ENCODE peak calls at places on chromosomes 4 and X, in eight cellular contexts. H is left lung, B is Calu3, I is ureter, X is IMR-90, O is mucosa of gallbladder, U is NCI-H1092 treated with DMSO at 0.1 percent for 48 hours, R is fibroblast of lung. P is an unnamed sample.

GRCh38 chr4:76219299-76220055 is 5.9 kb upstream of the SCARB2 start:
- DNase-seq in H (no peak), B (no peak), I (no peak), X (peak; percentile 62), O (peak; percentile 39), U (no peak), R (peak; percentile 90), P (no peak)

GRCh38 chrX:37331546-37331945 is 17.6 kb upstream of the PRRG1 start:
- DNase-seq in H (no peak), B (no peak), I (no peak), X (no peak), O (no peak), U (no peak), R (no peak), P (no peak)

GRCh38 chr4:87632469-87632868 is 17.6 kb upstream of the DMP1 start:
- DNase-seq in H (no peak), B (no peak), I (no peak), X (no peak), O (no peak), U (no peak), R (no peak), P (no peak)

GRCh38 chr4:140800686-140801085 is 44.5 kb upstream of the TBC1D9 start:
- DNase-seq in H (no peak), B (no peak), I (no peak), X (no peak), O (no peak), U (no peak), R (no peak), P (peak; percentile 62)

GRCh38 chr4:47010347-47011188 is 17.2 kb upstream of the GABRA4 start:
- DNase-seq in H (no peak), B (no peak), I (no peak), X (no peak), O (no peak), U (no peak), R (no peak), P (peak; percentile 5)

GRCh38 chrX:134025986-134026731 is 40.8 kb upstream of the GPC3 start:
- DNase-seq in H (no peak), B (no peak), I (no peak), X (no peak), O (no peak), U (no peak), R (no peak), P (no peak)

GRCh38 chr4:4225915-4226605 is 669 bp downstream of the OTOP1 start:
- DNase-seq in H (no peak), B (no peak), I (no peak), X (peak; percentile 2), O (no peak), U (no peak), R (no peak), P (no peak)

GRCh38 chr4:34157546-34157945 is 2086.8 kb downstream of the ARAP2 start:
- DNase-seq in H (no peak), B (no peak), I (no peak), X (peak; percentile 71), O (no peak), U (no peak), R (peak; percentile 60), P (no peak)

GRCh38 chr4:121182296-121182695 is 18.2 kb upstream of the TNIP3 start:
- DNase-seq in H (no peak), B (no peak), I (no peak), X (peak; percentile 33), O (no peak), U (no peak), R (peak; percentile 34), P (peak; percentile 65)

GRCh38 chr4:47597696-47598095 is 112.6 kb downstream of the ATP10D start:
- DNase-seq in H (no peak), B (no peak), I (no peak), X (no peak), O (no peak), U (no peak), R (no peak), P (no peak)

GRCh38 chrX:38379088-38379487 is 26.7 kb downstream of the OTC start:
- DNase-seq in H (no peak), B (no peak), I (no peak), X (no peak), O (no peak), U (no peak), R (no peak), P (no peak)